ENCODE peak calls at places on chromosomes 7 and 10, in eight cellular contexts. P is breast epithelium, F is brain microvascular endothelial cell, M is GM06990, L is hepatocyte, W is adrenal gland, T is cardiac muscle cell, G is H9. Z is an unnamed sample. For H3K27me3, the result is how much of the 10 kb centered on the place peaks cover.

GRCh38 chr10:104297697-104298660 is 29.0 kb downstream of the GSTO2 start:
- DNase-seq in G (peak), W (peak), L (no peak), P (no peak), F (peak), T (peak), M (no peak), Z (peak)

GRCh38 chr7:127884066-127884559 is 147.1 kb downstream of the LRRC4 start:
- DNase-seq in G (no peak), P (no peak), M (no peak), W (no peak), L (no peak), T (no peak), F (no peak), Z (no peak)

GRCh38 chr7:101163281-101164070 is 1.9 kb downstream of the VGF start:
- DNase-seq in T (no peak), M (peak), L (no peak), W (no peak), G (peak), P (no peak), F (no peak), Z (peak)

GRCh38 chr7:70053970-70054369 is 455.7 kb downstream of the AUTS2 start:
- DNase-seq in L (no peak), G (no peak), T (no peak), M (no peak), F (no peak), P (no peak), W (no peak), Z (no peak)

GRCh38 chr7:138886501-138886917 is 88.5 kb upstream of the ATP6V0A4 start:
- DNase-seq in M (peak), P (no peak), T (peak), W (peak), L (peak), G (no peak), F (peak), Z (no peak)

GRCh38 chr10:48406204-48406603 is 99.7 kb downstream of the MAPK8 start:
- DNase-seq in G (no peak), L (peak), T (peak), F (peak), M (no peak), P (no peak), W (no peak), Z (peak)

GRCh38 chr10:128431506-128431905 is 305.3 kb upstream of the MKI67 start:
- DNase-seq in T (no peak), G (no peak), M (no peak), W (no peak), P (no peak), L (no peak), F (no peak), Z (peak)

GRCh38 chr7:131057524-131058065 is 270.1 kb upstream of the MKLN1 start:
- DNase-seq in T (peak), P (no peak), F (no peak), M (no peak), W (no peak), L (no peak), G (no peak), Z (no peak)

GRCh38 chr10:118522791-118523498 is 72.5 kb downstream of the PRLHR start:
- DNase-seq in M (no peak), L (no peak), F (peak), G (no peak), T (peak), W (no peak), P (no peak), Z (no peak)

GRCh38 chr10:79399242-79399831 is 46.1 kb downstream of the ZCCHC24 start:
- DNase-seq in L (peak), T (peak), P (no peak), M (no peak), G (peak), F (peak), W (peak), Z (peak)

GRCh38 chr10:128489324-128490247 is 363.4 kb upstream of the MKI67 start:
- DNase-seq in G (no peak), L (no peak), F (no peak), M (no peak), W (no peak), P (no peak), T (no peak), Z (peak)

GRCh38 chr7:77327067-77327931 is 88.8 kb downstream of the GSAP start:
- DNase-seq in W (peak), M (no peak), F (peak), G (no peak), P (no peak), L (peak), T (peak), Z (no peak)

GRCh38 chr7:80134105-80134535 is 511 bp upstream of the GNAI1 start:
- DNase-seq in W (no peak), F (no peak), G (peak), T (no peak), L (no peak), P (no peak), M (no peak), Z (no peak)

GRCh38 chr10:121605708-121606107 is 7.5 kb upstream of the FGFR2 start:
- DNase-seq in L (no peak), P (no peak), T (no peak), M (no peak), W (no peak), G (no peak), F (no peak), Z (no peak)

GRCh38 chr10:50275650-50276235 is 24.4 kb upstream of the ASAH2 start:
- DNase-seq in M (no peak), L (peak), T (peak), F (peak), W (peak), G (peak), P (no peak), Z (peak)

GRCh38 chr10:58972576-58973234 is 203.7 kb upstream of the PHYHIPL start:
- DNase-seq in F (no peak), G (no peak), L (no peak), T (no peak), M (no peak), W (no peak), P (no peak), Z (no peak)

GRCh38 chr10:104031631-104032030 is 54.0 kb downstream of the COL17A1 start:
- DNase-seq in W (no peak), G (no peak), L (no peak), M (no peak), T (no peak), F (no peak), P (no peak), Z (peak)

GRCh38 chr10:16986082-16986405 is 143.6 kb downstream of the CUBN start:
- DNase-seq in T (no peak), F (no peak), L (no peak), M (no peak), G (no peak), P (no peak), W (no peak), Z (no peak)

GRCh38 chr7:102094311-102094710 is 192.4 kb upstream of the SH2B2 start:
- DNase-seq in G (no peak), L (no peak), T (peak), W (no peak), M (no peak), F (no peak), P (no peak), Z (no peak)

GRCh38 chr10:63614371-63614891 is 93.2 kb downstream of the REEP3 start:
- DNase-seq in F (no peak), P (no peak), G (no peak), M (no peak), T (peak), L (no peak), W (no peak), Z (no peak)

GRCh38 chr10:23314835-23315239 is 29.8 kb downstream of the C10orf67 start:
- DNase-seq in T (peak), F (peak), W (peak), P (no peak), M (no peak), L (peak), G (no peak), Z (peak)

GRCh38 chr7:36348256-36348655 is 41.4 kb upstream of the ANLN start:
- DNase-seq in P (no peak), G (no peak), F (peak), M (no peak), W (no peak), L (no peak), T (peak), Z (no peak)

GRCh38 chr7:32319019-32319382 is 171.2 kb downstream of the LSM5 start:
- DNase-seq in F (no peak), M (no peak), G (no peak), T (no peak), L (no peak), W (no peak), P (no peak), Z (peak)

GRCh38 chr7:32318300-32319018 is 171.7 kb downstream of the LSM5 start:
- DNase-seq in P (no peak), M (no peak), W (no peak), L (no peak), T (no peak), F (no peak), G (no peak), Z (no peak)

GRCh38 chr7:32316831-32317230 is 173.3 kb downstream of the LSM5 start:
- DNase-seq in L (no peak), P (no peak), G (no peak), F (no peak), M (no peak), W (no peak), T (no peak), Z (no peak)
- H3K27me3 ChIP-seq in L (under half), P (under half), G (under half), F (under half), M (under half), W (under half), T (under half), Z (under half)

DNA sequence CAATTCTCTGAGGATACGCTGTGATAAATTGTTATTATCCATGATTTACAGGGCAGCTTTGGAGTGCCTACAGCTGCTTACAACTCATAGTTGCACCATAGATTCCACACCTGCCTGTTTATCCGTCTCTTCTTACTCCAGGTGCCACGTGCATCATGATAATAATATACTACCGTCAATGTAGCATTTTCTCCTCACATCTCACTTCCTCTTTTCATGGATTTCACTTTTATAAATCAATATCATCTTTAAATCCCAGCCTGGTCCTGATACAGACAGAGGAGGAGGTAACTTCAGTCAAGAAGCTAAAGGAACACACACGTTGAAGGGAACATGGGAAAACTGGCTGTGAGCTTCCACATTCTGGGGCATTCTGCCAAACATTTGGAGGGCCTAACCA is 2.5 kb downstream of the CH25H start:
- DNase-seq in P (no peak), L (no peak), T (no peak), F (no peak), M (no peak), W (no peak), G (no peak), Z (no peak)
- H3K27me3 ChIP-seq in P (under half), L (half or more), T (half or more), F (under half), M (under half), W (under half), G (under half), Z (half or more)

GRCh38 chr10:75397571-75397921 is 4.0 kb downstream of the ZNF503 start:
- DNase-seq in M (no peak), T (peak), W (peak), G (no peak), F (no peak), P (no peak), L (no peak), Z (peak)
- H3K27me3 ChIP-seq in M (under half), T (half or more), W (under half), G (half or more), F (under half), P (under half), L (under half), Z (half or more)

GRCh38 chr7:149761307-149761706 is 12.1 kb downstream of the ZNF467 start:
- DNase-seq in G (no peak), W (no peak), T (no peak), L (no peak), M (no peak), P (no peak), F (no peak), Z (no peak)
- H3K27me3 ChIP-seq in G (under half), W (under half), T (half or more), L (under half), M (under half), P (under half), F (half or more), Z (half or more)

GRCh38 chr7:122300607-122301079 is 3.9 kb downstream of the FEZF1 start:
- DNase-seq in W (no peak), P (no peak), M (no peak), L (no peak), F (no peak), G (no peak), T (peak), Z (no peak)
- H3K27me3 ChIP-seq in W (half or more), P (half or more), M (under half), L (half or more), F (half or more), G (under half), T (half or more), Z (half or more)

GRCh38 chr10:70456164-70456563 is 14.7 kb upstream of the NODAL start:
- DNase-seq in T (no peak), F (no peak), P (no peak), W (no peak), M (no peak), G (peak), L (no peak), Z (peak)
- H3K27me3 ChIP-seq in T (half or more), F (under half), P (under half), W (under half), M (under half), G (under half), L (under half), Z (under half)

GRCh38 chr10:100567249-100567648 is 31.5 kb downstream of the HIF1AN start:
- DNase-seq in M (no peak), T (no peak), F (no peak), P (no peak), L (no peak), W (no peak), G (peak), Z (peak)
- H3K27me3 ChIP-seq in M (under half), T (under half), F (half or more), P (half or more), L (half or more), W (under half), G (under half), Z (under half)

GRCh38 chr7:1744296-1745017 is 74.4 kb downstream of the ELFN1 start:
- DNase-seq in F (no peak), L (no peak), T (no peak), M (no peak), G (no peak), W (no peak), P (no peak), Z (no peak)
- H3K27me3 ChIP-seq in F (under half), L (under half), T (under half), M (under half), G (under half), W (under half), P (under half), Z (under half)